ENCODE peak calls at places on chromosome 1, in four cellular contexts. One of them, this sample, is unnamed.

GRCh38 chr1:89791064-89791721 is 29.6 kb upstream of the LRRC8D start:
- DNase-seq in caudate nucleus: no peak
- DNase-seq in left ventricle myocardium inferior: no peak
- DNase-seq in stimulated activated CD8-positive, alpha-beta memory T cell treated with anti-CD3 and anti-CD28 coated beads, Interleukin-2, amount 100 ng/mL, for 1 hour: no peak
- DNase-seq in this sample: no peak

GRCh38 chr1:86648255-86648654 is 56.1 kb upstream of the SH3GLB1 start:
- DNase-seq in caudate nucleus: no peak
- DNase-seq in stimulated activated CD8-positive, alpha-beta memory T cell treated with anti-CD3 and anti-CD28 coated beads, Interleukin-2, amount 100 ng/mL, for 1 hour: no peak
- DNase-seq in left ventricle myocardium inferior: no peak
- DNase-seq in this sample: peak

GRCh38 chr1:90919900-90920299 is 101.9 kb downstream of the ZNF644 start:
- DNase-seq in left ventricle myocardium inferior: no peak
- DNase-seq in stimulated activated CD8-positive, alpha-beta memory T cell treated with anti-CD3 and anti-CD28 coated beads, Interleukin-2, amount 100 ng/mL, for 1 hour: no peak
- DNase-seq in caudate nucleus: no peak
- DNase-seq in this sample: no peak

GRCh38 chr1:205314986-205315618 is 6.4 kb downstream of the NUAK2 start:
- DNase-seq in left ventricle myocardium inferior: no peak
- DNase-seq in stimulated activated CD8-positive, alpha-beta memory T cell treated with anti-CD3 and anti-CD28 coated beads, Interleukin-2, amount 100 ng/mL, for 1 hour: no peak
- DNase-seq in caudate nucleus: no peak
- DNase-seq in this sample: no peak

GRCh38 chr1:22218618-22219250 is 75.8 kb upstream of the WNT4 start:
- DNase-seq in stimulated activated CD8-positive, alpha-beta memory T cell treated with anti-CD3 and anti-CD28 coated beads, Interleukin-2, amount 100 ng/mL, for 1 hour: no peak
- DNase-seq in caudate nucleus: no peak
- DNase-seq in left ventricle myocardium inferior: no peak
- DNase-seq in this sample: no peak

GRCh38 chr1:21220815-21221214 is 44.1 kb upstream of the EIF4G3 start:
- DNase-seq in stimulated activated CD8-positive, alpha-beta memory T cell treated with anti-CD3 and anti-CD28 coated beads, Interleukin-2, amount 100 ng/mL, for 1 hour: no peak
- DNase-seq in caudate nucleus: no peak
- DNase-seq in left ventricle myocardium inferior: no peak
- DNase-seq in this sample: no peak

GRCh38 chr1:67647036-67647798 is 37.8 kb upstream of the GADD45A start:
- DNase-seq in caudate nucleus: no peak
- DNase-seq in left ventricle myocardium inferior: no peak
- DNase-seq in stimulated activated CD8-positive, alpha-beta memory T cell treated with anti-CD3 and anti-CD28 coated beads, Interleukin-2, amount 100 ng/mL, for 1 hour: no peak
- DNase-seq in this sample: peak

GRCh38 chr1:47934243-47934805 is 62.9 kb downstream of the TRABD2B start:
- DNase-seq in left ventricle myocardium inferior: peak
- DNase-seq in stimulated activated CD8-positive, alpha-beta memory T cell treated with anti-CD3 and anti-CD28 coated beads, Interleukin-2, amount 100 ng/mL, for 1 hour: no peak
- DNase-seq in caudate nucleus: no peak
- DNase-seq in this sample: no peak

GRCh38 chr1:114448370-114448769 is 62.6 kb downstream of the TRIM33 start:
- DNase-seq in caudate nucleus: no peak
- DNase-seq in left ventricle myocardium inferior: no peak
- DNase-seq in stimulated activated CD8-positive, alpha-beta memory T cell treated with anti-CD3 and anti-CD28 coated beads, Interleukin-2, amount 100 ng/mL, for 1 hour: no peak
- DNase-seq in this sample: no peak

GRCh38 chr1:203570805-203571204 is 55.8 kb upstream of the ATP2B4 start:
- DNase-seq in caudate nucleus: no peak
- DNase-seq in stimulated activated CD8-positive, alpha-beta memory T cell treated with anti-CD3 and anti-CD28 coated beads, Interleukin-2, amount 100 ng/mL, for 1 hour: no peak
- DNase-seq in left ventricle myocardium inferior: no peak
- DNase-seq in this sample: no peak

This sample was measured in HS-27A.